ENCODE peak calls at places on chromosomes 1 and 21, in four cellular contexts. D, P, X and E are unnamed samples.

GRCh38 chr1:99503276-99503747 is 142.6 kb upstream of the PALMD start:
- DNase-seq in D (no peak), X (no peak), P (no peak), E (peak; percentile 20)

GRCh38 chr1:226549937-226550670 is 1.5 kb downstream of the STUM start:
- DNase-seq in X (peak; percentile 30), P (no peak), D (no peak), E (no peak)

GRCh38 chr21:32472890-32473765 is 60.6 kb downstream of the EVA1C start:
- DNase-seq in P (no peak), X (no peak), D (no peak), E (no peak)

GRCh38 chr21:45128613-45129226 is 54.3 kb downstream of the ADARB1 start:
- DNase-seq in D (peak; percentile 62), X (no peak), P (peak; percentile 5), E (no peak)

GRCh38 chr1:231153726-231154125 is 8.1 kb upstream of the TRIM67 start:
- DNase-seq in D (no peak), P (no peak), X (no peak), E (no peak)

GRCh38 chr1:92317836-92318493 is 19.1 kb downstream of the RPAP2 start:
- DNase-seq in P (no peak), D (no peak), X (no peak), E (no peak)

GRCh38 chr1:67491280-67491679 is 61.1 kb upstream of the SERBP1 start:
- DNase-seq in P (no peak), X (no peak), D (no peak), E (no peak)

GRCh38 chr1:156146006-156146748 is 7.2 kb upstream of the SEMA4A start:
- DNase-seq in X (no peak), P (peak; percentile 83), D (peak; percentile 90), E (peak; percentile 90)

GRCh38 chr21:46455575-46456385 is 2.9 kb upstream of the DIP2A start:
- DNase-seq in P (no peak), D (no peak), X (peak; percentile 21), E (no peak)

GRCh38 chr1:19411612-19412011 is 73.7 kb downstream of the CAPZB start:
- DNase-seq in X (no peak), D (no peak), P (no peak), E (no peak)